ENCODE peak calls at places on chromosomes 11 and 22, in seven cellular contexts. Q is dorsolateral prefrontal cortex, H is upper lobe of right lung, T is thoracic aorta, R is lower leg skin, X is psoas muscle, I is heart left ventricle. E is an unnamed sample.

GRCh38 chr11:130721736-130722135 is 194.5 kb downstream of the SNX19 start:
- DNase-seq in H (no peak), I (no peak), Q (no peak), R (no peak), X (no peak), T (no peak), E (peak)

GRCh38 chr11:14584595-14584994 is 59.0 kb upstream of the PDE3B start:
- DNase-seq in Q (no peak), R (no peak), H (no peak), I (no peak), T (no peak), X (no peak), E (no peak)

GRCh38 chr11:18491924-18492323 is 34.8 kb downstream of the TSG101 start:
- DNase-seq in Q (no peak), X (no peak), I (no peak), R (no peak), T (no peak), H (no peak), E (no peak)

GRCh38 chr11:29272019-29272654 is 744.7 kb downstream of the KCNA4 start:
- DNase-seq in X (no peak), R (no peak), H (no peak), T (no peak), Q (no peak), I (no peak), E (no peak)

GRCh38 chr11:65584723-65585171 is 8.9 kb downstream of the EHBP1L1 start:
- DNase-seq in T (no peak), R (no peak), H (no peak), I (no peak), X (no peak), Q (no peak), E (no peak)

GRCh38 chr11:7060828-7061227 is 28.0 kb upstream of the RBMXL2 start:
- DNase-seq in T (no peak), H (no peak), X (no peak), R (no peak), I (no peak), Q (no peak), E (peak)

GRCh38 chr11:2388431-2389024 is 11.4 kb downstream of the CD81 start:
- DNase-seq in X (no peak), Q (no peak), R (no peak), H (no peak), T (no peak), I (no peak), E (no peak)

GRCh38 chr11:33941637-33942160 is 49.8 kb upstream of the LMO2 start:
- DNase-seq in H (no peak), R (no peak), T (peak), I (no peak), X (no peak), Q (no peak), E (no peak)

GRCh38 chr22:23259916-23260644 is 79.8 kb downstream of the BCR start:
- DNase-seq in Q (no peak), R (no peak), T (no peak), X (no peak), I (no peak), H (no peak), E (no peak)

GRCh38 chr11:124749920-124750319 is 2.1 kb downstream of the VSIG2 start:
- DNase-seq in I (no peak), Q (no peak), H (no peak), R (no peak), T (no peak), X (no peak), E (no peak)

GRCh38 chr11:95704865-95705264 is 84.7 kb downstream of the FAM76B start:
- DNase-seq in H (no peak), R (no peak), T (no peak), I (no peak), Q (no peak), X (no peak), E (no peak)

GRCh38 chr22:41857160-41857859 is 24.4 kb downstream of the SREBF2 start:
- DNase-seq in I (peak), Q (no peak), T (no peak), H (no peak), R (no peak), X (peak), E (no peak)

GRCh38 chr22:22935546-22936157 is 48.0 kb downstream of the IGLL5 start:
- DNase-seq in H (no peak), I (no peak), R (no peak), Q (no peak), T (no peak), X (peak), E (no peak)

GRCh38 chr11:122920579-122920978 is 38.0 kb downstream of the JHY start:
- DNase-seq in Q (no peak), H (no peak), X (no peak), T (no peak), R (no peak), I (no peak), E (no peak)

GRCh38 chr22:44567846-44568493 is 69.9 kb upstream of the RTL6 start:
- DNase-seq in T (no peak), I (no peak), R (no peak), Q (no peak), X (peak), H (peak), E (no peak)

GRCh38 chr11:111329306-111330204 is 31.2 kb downstream of the POU2AF3 start:
- DNase-seq in I (peak), R (no peak), T (no peak), Q (no peak), X (peak), H (no peak), E (no peak)

GRCh38 chr11:109629734-109630133 is 207.7 kb downstream of the C11orf87 start:
- DNase-seq in I (no peak), Q (no peak), R (no peak), H (no peak), T (no peak), X (no peak), E (no peak)

GRCh38 chr11:9265211-9266131 is at the start of gene DENND5A:
- DNase-seq in I (peak), Q (peak), H (peak), R (peak), X (peak), T (peak), E (peak)

GRCh38 chr11:76008474-76008873 is 193.5 kb downstream of the UVRAG start:
- DNase-seq in I (no peak), Q (no peak), T (no peak), X (no peak), H (no peak), R (no peak), E (no peak)

GRCh38 chr22:46876357-46876934 is 114.0 kb downstream of the TBC1D22A start:
- DNase-seq in R (no peak), Q (no peak), T (no peak), I (no peak), H (no peak), X (no peak), E (no peak)

GRCh38 chr22:46881373-46882118 is 119.1 kb downstream of the TBC1D22A start:
- DNase-seq in H (no peak), I (no peak), T (no peak), R (no peak), Q (no peak), X (no peak), E (no peak)

GRCh38 chr22:46875089-46875488 is 112.6 kb downstream of the TBC1D22A start:
- DNase-seq in T (no peak), Q (no peak), X (no peak), I (no peak), R (no peak), H (no peak), E (no peak)

GRCh38 chr22:46879083-46879482 is 116.6 kb downstream of the TBC1D22A start:
- DNase-seq in Q (no peak), I (no peak), X (no peak), H (no peak), T (no peak), R (no peak), E (no peak)

GRCh38 chr22:46878549-46878948 is 116.1 kb downstream of the TBC1D22A start:
- DNase-seq in I (no peak), T (no peak), X (no peak), H (no peak), R (no peak), Q (no peak), E (peak)
- TF ChIP-seq CTCF in I (no peak), T (no peak), X (no peak), H (no peak), R (no peak), Q (no peak), E (peak)

DNA sequence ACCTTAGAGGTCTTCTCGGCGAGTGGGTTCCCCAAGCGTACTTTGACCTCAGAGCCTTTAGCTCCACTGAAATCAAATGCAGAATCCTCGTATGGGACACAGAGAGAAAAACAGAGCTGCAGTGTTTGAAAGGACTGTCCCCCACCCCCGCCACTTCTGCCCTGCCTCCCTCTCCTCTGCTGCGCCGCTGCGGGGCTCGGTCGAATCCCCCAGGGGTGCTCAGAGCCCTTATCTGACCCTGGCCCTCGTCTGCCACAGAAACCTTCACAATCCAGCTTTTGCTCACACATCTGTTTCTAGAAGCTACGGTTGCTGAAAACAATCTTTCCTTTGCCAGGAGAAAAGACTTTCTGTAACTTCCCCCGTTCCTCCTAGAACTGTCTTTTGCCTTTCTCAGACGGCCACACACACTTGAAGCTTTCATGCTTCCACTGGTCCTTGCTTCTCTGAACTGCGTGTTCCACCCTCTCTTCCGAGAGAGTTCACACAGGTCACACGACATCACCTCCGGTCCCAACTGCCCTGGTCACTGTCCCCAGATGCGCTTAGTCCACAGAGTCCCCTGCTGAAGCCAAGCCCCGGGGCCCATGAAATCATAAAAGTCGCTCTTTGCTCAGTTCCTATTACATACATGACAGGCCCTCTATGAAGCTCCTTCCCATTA is 3.8 kb downstream of the SMIM35 start:
- DNase-seq in Q (no peak), R (no peak), T (no peak), I (no peak), X (no peak), H (no peak), E (no peak)
- H3K4me3 ChIP-seq in Q (no peak), R (no peak), T (no peak), I (no peak), X (no peak), H (no peak), E (no peak)

GRCh38 chr11:116460156-116460965 is 312.4 kb downstream of the BUD13 start:
- DNase-seq in H (no peak), R (no peak), I (no peak), T (no peak), Q (no peak), X (no peak), E (no peak)

GRCh38 chr11:116459233-116459632 is 313.6 kb downstream of the BUD13 start:
- DNase-seq in Q (no peak), T (no peak), H (no peak), I (no peak), R (no peak), X (no peak), E (no peak)

GRCh38 chr11:116459644-116460043 is 313.1 kb downstream of the BUD13 start:
- DNase-seq in X (no peak), H (no peak), Q (no peak), I (no peak), T (no peak), R (no peak), E (no peak)

GRCh38 chr11:116458546-116458945 is 314.2 kb downstream of the BUD13 start:
- DNase-seq in I (no peak), T (no peak), X (no peak), R (no peak), Q (no peak), H (no peak), E (no peak)

DNA sequence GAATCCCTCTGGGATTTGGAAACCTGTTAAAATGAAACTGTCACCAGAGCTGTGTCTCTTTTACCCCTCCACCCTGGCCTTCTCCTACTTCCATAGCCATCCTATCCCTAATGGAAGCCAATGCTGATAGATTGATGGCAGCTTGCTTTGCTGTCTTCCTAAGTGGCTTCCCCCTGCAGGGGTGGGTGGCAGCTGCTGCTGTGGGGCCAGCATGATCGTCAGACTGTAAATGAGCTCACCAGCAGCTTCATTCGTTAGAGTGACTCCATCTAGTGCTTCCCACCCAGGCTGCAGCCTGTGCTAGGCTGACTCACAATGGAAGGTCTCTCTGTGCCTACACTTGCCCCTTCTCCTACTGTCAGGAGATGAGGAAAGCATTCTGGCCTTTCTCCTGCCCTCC is 311.0 kb downstream of the BUD13 start:
- DNase-seq in I (no peak), T (no peak), H (no peak), X (no peak), Q (no peak), R (no peak), E (no peak)
- TF ChIP-seq CTCF in I (no peak), T (no peak), H (no peak), X (no peak), Q (no peak), R (no peak), E (no peak)

DNA sequence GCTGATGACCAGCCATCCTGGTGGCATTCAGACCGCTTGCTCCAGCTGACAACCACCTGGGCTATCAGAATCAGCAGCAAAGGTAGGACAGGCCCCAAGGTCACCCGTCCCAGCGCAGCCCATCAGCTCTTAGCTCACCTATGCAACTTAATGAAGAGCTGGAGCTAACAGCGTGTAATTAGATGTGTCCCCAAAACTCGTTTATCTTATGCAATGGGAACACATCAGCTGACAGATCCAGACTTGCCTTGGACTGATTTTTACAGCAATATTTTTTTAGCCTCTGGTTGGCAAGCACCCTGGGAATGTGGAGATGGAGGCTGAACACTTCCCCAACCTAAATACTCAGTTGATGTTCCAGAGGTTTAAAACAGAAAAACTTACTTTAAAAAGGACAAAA is 76.0 kb downstream of the PACSIN2 start:
- DNase-seq in R (no peak), T (no peak), Q (no peak), X (no peak), H (peak), I (no peak), E (no peak)
- H3K4me3 ChIP-seq in R (no peak), T (no peak), Q (no peak), X (no peak), H (no peak), I (no peak), E (no peak)

GRCh38 chr22:48835364-48835763 is 992.3 kb downstream of the BRD1 start:
- DNase-seq in H (no peak), Q (no peak), T (no peak), I (no peak), X (no peak), R (no peak), E (no peak)

GRCh38 chr22:48837341-48837935 is 990.2 kb downstream of the BRD1 start:
- DNase-seq in H (peak), X (no peak), T (no peak), Q (no peak), R (no peak), I (no peak), E (no peak)

GRCh38 chr22:48836673-48837340 is 990.9 kb downstream of the BRD1 start:
- DNase-seq in T (no peak), R (no peak), H (peak), X (no peak), Q (no peak), I (no peak), E (no peak)

GRCh38 chr22:48834404-48834803 is 993.3 kb downstream of the BRD1 start:
- DNase-seq in Q (no peak), H (no peak), R (no peak), X (no peak), I (no peak), T (no peak), E (no peak)

DNA sequence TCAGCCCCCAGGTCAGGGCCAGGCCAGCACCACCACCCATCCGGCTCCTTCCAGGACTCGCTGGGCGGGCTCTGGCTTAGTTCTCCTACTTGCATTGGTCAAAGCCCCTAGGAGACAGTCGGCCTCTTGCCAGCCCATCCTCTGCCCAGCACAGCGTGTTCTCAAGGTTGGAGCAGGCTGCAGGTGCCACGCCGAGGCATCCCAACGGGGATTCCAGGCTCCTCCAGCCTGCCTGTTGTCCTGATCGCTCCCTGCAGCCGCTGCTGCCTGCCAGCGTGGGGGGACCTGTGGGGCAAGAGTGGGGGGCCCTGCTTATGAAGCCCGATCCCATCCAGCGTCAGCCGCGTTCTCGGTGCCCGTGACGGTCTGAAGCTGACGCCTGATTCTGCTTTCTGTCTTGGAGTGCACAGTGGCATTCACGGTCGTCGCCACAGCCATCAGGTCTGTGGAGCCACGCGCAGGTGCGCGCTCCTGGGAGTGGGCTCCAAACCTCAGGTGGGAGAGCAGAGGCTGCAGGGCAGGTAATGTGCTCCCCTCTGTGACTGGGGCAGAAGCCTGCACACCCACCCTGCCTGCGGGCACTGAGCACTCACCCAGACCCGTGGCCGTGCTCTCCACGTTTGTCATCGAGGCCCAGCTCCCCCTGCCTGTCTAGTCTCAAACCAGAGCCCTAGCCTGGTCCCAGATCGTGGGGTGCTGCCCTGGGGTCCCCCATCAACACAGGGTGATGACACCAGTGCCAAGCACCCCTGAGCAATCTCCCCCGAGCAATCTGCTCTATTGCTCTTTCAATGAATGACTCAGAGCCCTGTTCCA is 991.6 kb downstream of the BRD1 start:
- DNase-seq in Q (no peak), T (no peak), R (no peak), I (no peak), X (no peak), H (peak), E (no peak)
- TF ChIP-seq CTCF in Q (no peak), T (no peak), R (no peak), I (no peak), X (no peak), H (no peak), E (no peak)

GRCh38 chr11:44509291-44509690 is 56.2 kb upstream of the CD82 start:
- DNase-seq in T (no peak), X (no peak), H (no peak), I (no peak), R (no peak), Q (no peak), E (no peak)
- H3K4me3 ChIP-seq in T (no peak), X (no peak), H (no peak), I (no peak), R (no peak), Q (no peak), E (no peak)

E was measured in retinal pigment epithelial cell.